ENCODE peak calls at places on chromosomes 13 and 19, in four cellular contexts. L is pancreas, X is ureter, T is stromal cell of bone marrow. A is an unnamed sample.

GRCh38 chr13:20387441-20387971 is 138.2 kb downstream of the CRYL1 start:
- DNase-seq in L (no peak), X (no peak), T (no peak), A (peak; percentile 17)

GRCh38 chr19:39099341-39099740 is 15.2 kb downstream of the ACP7 start:
- DNase-seq in T (no peak), X (no peak), L (no peak), A (no peak)

GRCh38 chr13:106911602-106912001 is 343.7 kb upstream of the ARGLU1 start:
- DNase-seq in T (no peak), X (no peak), L (no peak), A (no peak)

GRCh38 chr19:53898680-53899341 is 10.3 kb upstream of the CACNG7 start:
- DNase-seq in L (no peak), X (no peak), T (no peak), A (no peak)

GRCh38 chr13:42272115-42272756 is at the start of gene AKAP11:
- DNase-seq in X (peak; percentile 56), T (peak; percentile 11), L (peak; percentile 46), A (peak; percentile 45)

GRCh38 chr19:31560771-31561080 is 211.5 kb upstream of the TSHZ3 start:
- DNase-seq in X (no peak), L (no peak), T (no peak), A (no peak)

GRCh38 chr19:38683393-38684077 is 36.1 kb downstream of the ACTN4 start:
- DNase-seq in X (peak; percentile 91), T (peak; percentile 76), L (peak; percentile 95), A (peak; percentile 86)

GRCh38 chr19:12872941-12873890 is 8.0 kb downstream of the DNASE2 start:
- DNase-seq in T (no peak), L (peak; percentile 66), X (peak; percentile 64), A (peak; percentile 88)

GRCh38 chr13:79802389-79803140 is 321.6 kb downstream of the NDFIP2 start:
- DNase-seq in L (no peak), T (no peak), X (no peak), A (no peak)

GRCh38 chr19:18809149-18809978 is 18.3 kb upstream of the COMP start:
- DNase-seq in T (peak; percentile 80), L (no peak), X (peak; percentile 67), A (peak; percentile 38)

GRCh38 chr19:31560021-31560770 is 211.0 kb upstream of the TSHZ3 start:
- DNase-seq in X (no peak), T (no peak), L (no peak), A (no peak)

GRCh38 chr19:40416918-40417713 is 3.9 kb upstream of the PRX start:
- DNase-seq in L (no peak), X (no peak), T (no peak), A (peak; percentile 44)

GRCh38 chr19:15450528-15450890 is 753 bp upstream of the WIZ start:
- DNase-seq in T (no peak), L (no peak), X (no peak), A (no peak)

GRCh38 chr13:87498681-87499080 is 172.5 kb upstream of the SLITRK5 start:
- DNase-seq in X (no peak), T (no peak), L (no peak), A (no peak)

GRCh38 chr19:19460761-19461265 is 54.5 kb downstream of the TSSK6 start:
- DNase-seq in L (no peak), X (no peak), T (no peak), A (peak; percentile 40)

GRCh38 chr19:55485439-55486011 is 537 bp downstream of the NAT14 start:
- DNase-seq in T (no peak), X (peak; percentile 45), L (no peak), A (no peak)

GRCh38 chr13:94312511-94313191 is 166.8 kb downstream of the DCT start:
- DNase-seq in L (no peak), X (no peak), T (no peak), A (no peak)

GRCh38 chr19:38596057-38596981 is 21.4 kb downstream of the MAP4K1 start:
- DNase-seq in T (no peak), X (peak; percentile 72), L (peak; percentile 74), A (peak; percentile 72)

GRCh38 chr13:40388617-40389016 is 277.8 kb downstream of the FOXO1 start:
- DNase-seq in L (no peak), T (no peak), X (peak; percentile 64), A (peak; percentile 39)

GRCh38 chr13:18952225-18953016 is 229.2 kb downstream of the TUBA3C start:
- DNase-seq in L (no peak), X (no peak), T (no peak), A (no peak)

GRCh38 chr19:45959517-45960025 is 14.1 kb downstream of the NOVA2 start:
- DNase-seq in X (no peak), L (no peak), T (no peak), A (no peak)

GRCh38 chr19:2475018-2475701 is 767 bp upstream of the GADD45B start:
- DNase-seq in T (no peak), X (no peak), L (peak; percentile 67), A (peak; percentile 65)

GRCh38 chr19:7521551-7522071 is 813 bp upstream of the MCOLN1 start:
- DNase-seq in L (no peak), X (no peak), T (no peak), A (no peak)

GRCh38 chr19:28878862-28879566 is 333.9 kb downstream of the UQCRFS1 start:
- DNase-seq in L (peak; percentile 56), X (peak; percentile 71), T (peak; percentile 50), A (peak; percentile 77)

GRCh38 chr13:77868717-77869116 is 49.9 kb downstream of the EDNRB start:
- DNase-seq in X (no peak), T (no peak), L (no peak), A (no peak)

GRCh38 chr19:10163557-10163956 is 31.2 kb downstream of the DNMT1 start:
- DNase-seq in X (no peak), T (no peak), L (no peak), A (no peak)

GRCh38 chr19:13151605-13152355 is 1.6 kb downstream of the IER2 start:
- DNase-seq in X (peak; percentile 98), L (peak; percentile 97), T (peak; percentile 94), A (peak; percentile 99)